ENCODE peak calls at places on chromosomes 4 and X, in four cellular contexts. K is RWPE1, G is sigmoid colon, J is dorsolateral prefrontal cortex. Z is an unnamed sample.

GRCh38 chr4:128461300-128462103 is 173.9 kb upstream of the PGRMC2 start:
- DNase-seq in K (no peak), G (no peak), J (no peak), Z (no peak)

GRCh38 chrX:13078739-13079444 is 34.5 kb upstream of the FAM9C start:
- DNase-seq in K (no peak), G (peak), J (no peak), Z (no peak)

GRCh38 chr4:83320548-83320947 is 14.1 kb downstream of the HPSE start:
- DNase-seq in K (peak), G (peak), J (peak), Z (no peak)

GRCh38 chr4:39631700-39632079 is 7.0 kb downstream of the SMIM14 start:
- DNase-seq in K (no peak), G (no peak), J (no peak), Z (no peak)

GRCh38 chr4:23827971-23828680 is 61.7 kb downstream of the PPARGC1A start:
- DNase-seq in K (no peak), G (no peak), J (no peak), Z (no peak)

GRCh38 chr4:23945521-23946017 is 55.7 kb upstream of the PPARGC1A start:
- DNase-seq in K (peak), G (no peak), J (no peak), Z (no peak)

GRCh38 chrX:155718964-155719586 is 106.3 kb upstream of the TMLHE start:
- DNase-seq in K (no peak), G (no peak), J (no peak), Z (no peak)

GRCh38 chr4:85717366-85717765 is 242.4 kb downstream of the ARHGAP24 start:
- DNase-seq in K (no peak), G (no peak), J (no peak), Z (no peak)

GRCh38 chr4:26343041-26343403 is 22.2 kb downstream of the RBPJ start:
- DNase-seq in K (no peak), G (no peak), J (no peak), Z (no peak)

GRCh38 chr4:145878501-145879435 is 59.9 kb downstream of the ZNF827 start:
- DNase-seq in K (no peak), G (no peak), J (no peak), Z (no peak)

GRCh38 chr4:173461170-173461569 is 62.3 kb upstream of the SCRG1 start:
- DNase-seq in K (no peak), G (no peak), J (no peak), Z (no peak)

GRCh38 chr4:145732416-145732815 is 52.5 kb downstream of the C4orf51 start:
- DNase-seq in K (no peak), G (no peak), J (no peak), Z (no peak)

GRCh38 chr4:77001907-77002306 is 52.4 kb downstream of the SEPTIN11 start:
- DNase-seq in K (peak), G (no peak), J (no peak), Z (no peak)

GRCh38 chrX:2410279-2411020 is 90.3 kb downstream of the DHRSX start:
- DNase-seq in K (no peak), G (no peak), J (no peak), Z (no peak)

GRCh38 chr4:52957220-52957686 is 95.1 kb downstream of the RASL11B start:
- DNase-seq in K (no peak), G (no peak), J (no peak), Z (peak)

GRCh38 chr4:125244848-125245450 is 69.8 kb upstream of the FAT4 start:
- DNase-seq in K (peak), G (no peak), J (no peak), Z (no peak)

GRCh38 chr4:48078862-48079655 is 55.0 kb downstream of the TXK start:
- DNase-seq in K (no peak), G (no peak), J (no peak), Z (no peak)

GRCh38 chr4:125243835-125244397 is 70.8 kb upstream of the FAT4 start:
- DNase-seq in K (no peak), G (no peak), J (no peak), Z (no peak)

GRCh38 chrX:134896194-134896593 is 94.6 kb upstream of the SMIM10 start:
- DNase-seq in K (no peak), G (no peak), J (no peak), Z (no peak)

GRCh38 chrX:23902419-23902818 is 5.3 kb downstream of the APOO start:
- DNase-seq in K (peak), G (no peak), J (no peak), Z (no peak)

GRCh38 chr4:78622253-78622979 is 70.8 kb downstream of the ANXA3 start:
- DNase-seq in K (no peak), G (no peak), J (no peak), Z (no peak)

GRCh38 chr4:142530724-142531123 is 315.4 kb downstream of the INPP4B start:
- DNase-seq in K (no peak), G (no peak), J (no peak), Z (no peak)

GRCh38 chr4:5126857-5127256 is 75.6 kb downstream of the STK32B start:
- DNase-seq in K (no peak), G (no peak), J (no peak), Z (no peak)

GRCh38 chr4:71417150-71417549 is 78.3 kb downstream of the SLC4A4 start:
- DNase-seq in K (no peak), G (no peak), J (no peak), Z (no peak)

GRCh38 chr4:184396001-184396400 is 78.3 kb downstream of the IRF2 start:
- DNase-seq in K (no peak), G (no peak), J (no peak), Z (no peak)

GRCh38 chr4:139015948-139016451 is 419 bp downstream of the NOCT start:
- DNase-seq in K (peak), G (no peak), J (no peak), Z (no peak)

GRCh38 chr4:87884976-87885574 is 52.3 kb downstream of the MEPE start:
- DNase-seq in K (no peak), G (no peak), J (no peak), Z (no peak)

GRCh38 chrX:11129546-11129945 is 18.4 kb downstream of the HCCS start:
- DNase-seq in K (no peak), G (no peak), J (no peak), Z (no peak)

GRCh38 chrX:69060631-69061408 is 104.4 kb downstream of the PJA1 start:
- DNase-seq in K (peak), G (no peak), J (no peak), Z (peak)

GRCh38 chr4:142728209-142728608 is 117.9 kb downstream of the INPP4B start:
- DNase-seq in K (no peak), G (no peak), J (no peak), Z (no peak)

DNA sequence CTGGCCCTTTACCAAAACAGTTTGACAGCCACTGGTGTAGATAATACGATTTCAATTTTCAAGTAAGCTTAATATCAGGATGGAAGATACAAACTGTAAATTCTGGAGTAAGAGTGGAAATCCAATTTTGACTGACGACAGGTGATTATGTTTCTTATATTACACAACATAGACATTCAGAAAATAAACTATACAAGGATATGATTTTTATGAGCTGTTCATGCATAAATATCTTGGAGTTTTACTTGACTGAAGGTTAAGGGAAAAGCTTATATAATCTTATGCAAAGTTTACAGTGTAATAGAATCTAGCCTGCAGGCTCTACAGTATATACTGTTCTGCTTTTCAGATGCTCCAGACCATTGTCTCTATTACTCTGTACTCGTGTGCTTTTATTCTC is 1672.3 kb downstream of the ARAP2 start:
- DNase-seq in K (no peak), G (no peak), J (no peak), Z (no peak)
- TF ChIP-seq CTCF in K (no peak), G (no peak), J (no peak), Z (no peak)

DNA sequence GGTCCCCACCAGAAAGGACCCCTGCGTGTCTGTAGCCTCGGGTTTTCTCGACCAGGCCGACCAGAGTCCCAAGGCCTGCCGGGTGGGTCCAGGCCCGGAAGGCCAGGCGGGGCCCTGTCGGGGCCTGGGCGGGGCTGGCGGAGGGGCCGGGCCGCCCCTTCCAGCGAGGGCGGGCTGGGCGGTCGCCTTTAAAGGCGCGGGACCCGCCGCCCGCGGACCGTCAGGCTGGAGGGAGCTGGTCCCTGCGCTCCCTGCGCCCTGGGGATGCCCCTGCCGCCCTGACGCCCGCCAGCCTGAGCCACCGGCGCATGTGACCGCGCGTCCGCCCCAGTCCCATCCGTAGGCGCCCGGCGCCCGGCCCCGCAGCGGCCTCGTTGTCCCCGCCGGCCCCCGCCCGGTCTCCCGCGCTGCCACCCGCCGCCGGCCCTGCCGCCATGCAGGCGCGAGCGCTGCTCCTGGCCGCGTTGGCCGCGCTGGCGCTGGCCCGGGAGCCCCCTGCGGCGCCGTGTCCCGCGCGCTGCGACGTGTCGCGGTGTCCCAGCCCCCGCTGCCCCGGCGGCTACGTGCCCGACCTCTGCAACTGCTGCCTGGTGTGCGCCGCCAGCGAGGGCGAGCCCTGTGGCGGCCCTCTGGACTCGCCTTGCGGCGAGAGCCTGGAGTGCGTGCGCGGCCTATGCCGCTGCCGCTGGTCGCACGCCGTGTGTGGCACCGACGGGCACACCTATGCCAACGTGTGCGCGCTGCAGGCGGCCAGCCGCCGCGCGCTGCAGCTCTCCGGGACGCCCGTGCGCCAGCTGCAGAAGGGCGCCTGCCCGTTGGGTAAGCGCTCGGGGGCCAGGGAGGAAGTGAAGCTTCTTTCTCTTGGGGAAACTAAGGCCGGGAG is at the start of gene HTRA3:
- DNase-seq in K (no peak), G (peak), J (no peak), Z (peak)
- TF ChIP-seq CTCF in K (no peak), G (no peak), J (no peak), Z (no peak)

DNA sequence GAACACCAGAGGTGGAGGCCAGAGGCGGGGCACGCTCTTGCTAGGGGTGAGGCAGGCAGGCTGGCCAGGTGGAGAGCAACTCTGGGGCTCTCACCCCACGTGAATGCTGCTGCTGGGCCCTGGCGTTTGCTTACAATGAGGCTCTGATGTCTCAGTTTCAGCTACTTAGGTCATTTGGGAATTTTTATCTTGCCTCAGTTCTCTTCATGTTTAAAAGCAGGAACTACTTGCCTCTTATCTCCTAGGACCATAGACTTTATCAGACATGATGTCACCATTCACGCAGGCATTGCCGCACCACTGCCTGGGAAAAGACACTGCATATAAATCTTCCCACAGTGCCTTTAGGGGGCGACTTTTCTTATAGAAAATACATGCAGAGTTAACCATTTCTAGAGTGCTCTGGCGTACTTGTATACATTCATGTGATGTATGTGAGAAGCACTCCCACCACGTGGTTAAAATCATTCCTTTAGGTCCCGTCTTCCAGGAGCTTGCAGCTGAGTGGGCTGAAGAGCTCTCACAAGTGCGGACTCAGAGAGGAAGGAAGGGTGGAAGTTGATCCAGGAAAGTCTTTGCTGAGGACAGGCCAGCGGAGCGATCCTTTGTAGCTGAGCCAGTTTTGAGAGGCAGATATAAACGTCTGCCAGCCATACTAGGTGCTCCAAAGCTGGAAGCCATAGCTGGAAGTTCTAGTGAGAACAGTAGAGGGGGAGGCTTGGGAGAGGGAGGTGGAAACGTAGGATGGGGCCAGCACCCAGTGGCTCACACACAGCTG is 84.3 kb upstream of the CLDN34 start:
- DNase-seq in K (no peak), G (no peak), J (no peak), Z (no peak)
- TF ChIP-seq CTCF in K (no peak), G (no peak), J (no peak), Z (no peak)

GRCh38 chrX:129462707-129463106 is 60.6 kb downstream of the SMARCA1 start:
- DNase-seq in K (no peak), G (no peak), J (no peak), Z (no peak)
- TF ChIP-seq CTCF in K (no peak), G (no peak), J (peak), Z (no peak)

GRCh38 chr4:22339491-22339890 is 176.4 kb downstream of the ADGRA3 start:
- DNase-seq in K (no peak), G (no peak), J (no peak), Z (no peak)

GRCh38 chr4:22334155-22334554 is 181.7 kb downstream of the ADGRA3 start:
- DNase-seq in K (no peak), G (no peak), J (no peak), Z (no peak)

GRCh38 chr4:22338806-22339205 is 177.1 kb downstream of the ADGRA3 start:
- DNase-seq in K (no peak), G (no peak), J (no peak), Z (no peak)

DNA sequence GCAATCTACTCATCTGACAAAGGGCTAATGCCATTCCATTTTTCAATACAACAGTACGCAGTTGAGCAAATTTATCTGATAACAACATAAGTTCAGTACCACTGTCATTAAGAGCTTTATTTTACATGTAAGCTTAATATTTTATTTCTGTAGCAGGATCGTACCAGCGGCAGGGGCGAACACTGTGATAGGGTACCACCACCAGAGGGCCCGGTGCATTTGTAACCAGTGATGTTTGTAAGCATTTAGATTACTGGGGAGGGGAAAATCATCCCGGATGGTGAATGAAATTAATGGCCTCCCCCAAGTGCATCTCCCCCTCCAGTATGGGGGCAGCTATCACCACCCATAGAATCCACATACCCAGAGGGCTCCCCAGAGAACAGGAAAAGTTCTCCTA is 179.0 kb downstream of the ADGRA3 start:
- DNase-seq in K (no peak), G (no peak), J (no peak), Z (no peak)
- TF ChIP-seq CTCF in K (no peak), G (no peak), J (no peak), Z (no peak)

DNA sequence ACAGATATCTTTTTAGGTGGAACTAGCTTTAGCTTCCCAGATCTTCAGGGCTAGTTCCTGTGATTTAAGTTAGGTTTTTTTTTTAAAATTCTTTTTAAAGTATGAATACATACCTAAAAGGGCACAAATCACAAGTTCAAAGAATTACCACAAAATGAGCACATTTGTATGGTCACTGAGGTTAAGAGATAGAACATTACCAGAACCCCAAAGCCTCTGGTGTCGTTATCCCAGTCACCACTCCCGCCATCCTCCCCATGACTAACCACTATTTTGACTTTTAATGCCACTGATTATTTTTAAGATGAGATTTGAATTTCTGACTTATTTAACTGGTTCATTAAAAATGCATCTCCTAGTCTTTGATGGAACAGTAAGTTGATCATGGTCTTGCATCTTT is 5.4 kb downstream of the PGK1 start:
- DNase-seq in K (no peak), G (no peak), J (no peak), Z (no peak)
- TF ChIP-seq CTCF in K (no peak), G (no peak), J (no peak), Z (no peak)

GRCh38 chr4:102437111-102437510 is 64.0 kb upstream of the NFKB1 start:
- DNase-seq in K (no peak), G (no peak), J (no peak), Z (no peak)

GRCh38 chr4:102427599-102427998 is 73.6 kb upstream of the NFKB1 start:
- DNase-seq in K (no peak), G (no peak), J (no peak), Z (no peak)

GRCh38 chr4:102430511-102430910 is 70.6 kb upstream of the NFKB1 start:
- DNase-seq in K (no peak), G (no peak), J (no peak), Z (no peak)

GRCh38 chr4:102429553-102429952 is 71.6 kb upstream of the NFKB1 start:
- DNase-seq in K (peak), G (no peak), J (no peak), Z (no peak)

GRCh38 chr4:102431608-102431961 is 69.6 kb upstream of the NFKB1 start:
- DNase-seq in K (no peak), G (no peak), J (no peak), Z (no peak)
- TF ChIP-seq CTCF in K (peak), G (no peak), J (no peak), Z (peak)

GRCh38 chr4:140609548-140610425 is 41.0 kb upstream of the UCP1 start:
- DNase-seq in K (peak), G (no peak), J (no peak), Z (peak)
- TF ChIP-seq CTCF in K (peak), G (peak), J (peak), Z (peak)

GRCh38 chr4:41217373-41217772 is 3.0 kb upstream of the APBB2 start:
- DNase-seq in K (no peak), G (no peak), J (no peak), Z (no peak)
- TF ChIP-seq CTCF in K (no peak), G (no peak), J (no peak), Z (no peak)

Z was measured in nephron progenitor cell.